ENCODE peak calls at places on chromosome 3, in six cellular contexts. M, T, Q, H, J and S are unnamed samples.

GRCh38 chr3:134642445-134643149 is 8.2 kb downstream of the KY start:
- DNase-seq in M (no peak), T (no peak), Q (peak), H (no peak), J (no peak), S (no peak)

GRCh38 chr3:132432639-132433038 is 15.3 kb downstream of the DNAJC13 start:
- DNase-seq in M (peak), T (peak), Q (no peak), H (no peak), J (peak), S (no peak)

GRCh38 chr3:52346623-52347530 is 30.8 kb downstream of the DNAH1 start:
- DNase-seq in M (no peak), T (peak), Q (no peak), H (no peak), J (peak), S (no peak)

GRCh38 chr3:194536883-194537637 is 50.3 kb upstream of the ATP13A3 start:
- DNase-seq in M (peak), T (no peak), Q (no peak), H (peak), J (no peak), S (peak)

GRCh38 chr3:29324180-29324651 is 43.3 kb downstream of the RBMS3 start:
- DNase-seq in M (peak), T (peak), Q (no peak), H (no peak), J (peak), S (peak)

GRCh38 chr3:179324270-179324754 is 1.5 kb downstream of the ZNF639 start:
- DNase-seq in M (no peak), T (peak), Q (no peak), H (no peak), J (no peak), S (no peak)

GRCh38 chr3:65048151-65048550 is 360.4 kb upstream of the ADAMTS9 start:
- DNase-seq in M (no peak), T (no peak), Q (no peak), H (no peak), J (no peak), S (no peak)

GRCh38 chr3:194781617-194782016 is 95.9 kb downstream of the FAM43A start:
- DNase-seq in M (no peak), T (no peak), Q (no peak), H (no peak), J (no peak), S (no peak)

GRCh38 chr3:131596884-131597283 is 94.1 kb upstream of the MRPL3 start:
- DNase-seq in M (no peak), T (no peak), Q (no peak), H (no peak), J (no peak), S (no peak)

GRCh38 chr3:67093315-67093714 is 95.2 kb downstream of the KBTBD8 start:
- DNase-seq in M (no peak), T (no peak), Q (no peak), H (no peak), J (no peak), S (no peak)

GRCh38 chr3:107430214-107431047 is 53.2 kb downstream of the CCDC54 start:
- DNase-seq in M (no peak), T (no peak), Q (peak), H (no peak), J (no peak), S (peak)

GRCh38 chr3:4376499-4376898 is 73.3 kb downstream of the SETMAR start:
- DNase-seq in M (no peak), T (no peak), Q (no peak), H (no peak), J (peak), S (no peak)

GRCh38 chr3:8738639-8739038 is 5.0 kb downstream of the CAV3 start:
- DNase-seq in M (no peak), T (no peak), Q (no peak), H (no peak), J (no peak), S (no peak)

GRCh38 chr3:189563841-189564563 is 67.2 kb upstream of the TP63 start:
- DNase-seq in M (no peak), T (peak), Q (no peak), H (no peak), J (peak), S (no peak)